ENCODE peak calls at places on chromosomes 1 and 21, in four cellular contexts. P is HCT116, C is A549, M is K562. G is an unnamed sample.

GRCh38 chr1:113617438-113618141 is 141.7 kb downstream of the PHTF1 start:
- DNase-seq in P (no peak), C (no peak), M (no peak), G (no peak)

GRCh38 chr1:244757091-244757939 is 78.1 kb upstream of the COX20 start:
- DNase-seq in P (no peak), C (no peak), M (no peak), G (no peak)

GRCh38 chr1:244322791-244323521 is 128.8 kb downstream of the ADSS2 start:
- DNase-seq in P (peak; percentile 85), C (peak; percentile 76), M (peak; percentile 72), G (peak; percentile 92)

GRCh38 chr21:37337831-37338230 is 28.7 kb upstream of the DYRK1A start:
- DNase-seq in P (no peak), C (no peak), M (no peak), G (no peak)

GRCh38 chr1:154379301-154379700 is 25.8 kb upstream of the IL6R start:
- DNase-seq in P (no peak), C (no peak), M (no peak), G (no peak)

GRCh38 chr1:56574794-56575193 is 4.6 kb downstream of the PLPP3 start:
- DNase-seq in P (no peak), C (no peak), M (no peak), G (no peak)

GRCh38 chr1:198837276-198838021 is 198.6 kb downstream of the PTPRC start:
- DNase-seq in P (no peak), C (no peak), M (no peak), G (no peak)

GRCh38 chr1:36406440-36406839 is 8.7 kb upstream of the LSM10 start:
- DNase-seq in P (no peak), C (no peak), M (no peak), G (no peak)

GRCh38 chr1:91763252-91763651 is 122.7 kb downstream of the TGFBR3 start:
- DNase-seq in P (no peak), C (no peak), M (peak; percentile 26), G (no peak)

GRCh38 chr1:178713270-178713669 is 11.8 kb upstream of the RALGPS2 start:
- DNase-seq in P (no peak), C (no peak), M (no peak), G (no peak)

GRCh38 chr21:23452384-23453083 is 2154.7 kb downstream of the MRPL39 start:
- DNase-seq in P (no peak), C (no peak), M (no peak), G (peak; percentile 13)

GRCh38 chr1:117592155-117592554 is 13.7 kb upstream of the TENT5C start:
- DNase-seq in P (no peak), C (no peak), M (no peak), G (no peak)

GRCh38 chr1:66380452-66381212 is 153.3 kb upstream of the SGIP1 start:
- DNase-seq in P (no peak), C (no peak), M (no peak), G (no peak)

GRCh38 chr1:68065766-68066165 is 15.3 kb upstream of the DIRAS3 start:
- DNase-seq in P (no peak), C (no peak), M (no peak), G (no peak)

GRCh38 chr1:226034482-226034881 is 28.0 kb upstream of the H3-3A start:
- DNase-seq in P (no peak), C (no peak), M (peak; percentile 45), G (no peak)

GRCh38 chr1:245788269-245788668 is 633.5 kb downstream of the KIF26B start:
- DNase-seq in P (no peak), C (no peak), M (no peak), G (peak; percentile 32)

GRCh38 chr1:29033829-29034466 is 89.8 kb downstream of the TMEM200B start:
- DNase-seq in P (peak; percentile 24), C (peak; percentile 38), M (peak; percentile 52), G (peak; percentile 30)

GRCh38 chr1:34286547-34286946 is 109.8 kb downstream of the C1orf94 start:
- DNase-seq in P (no peak), C (no peak), M (no peak), G (no peak)

GRCh38 chr21:37758997-37759396 is 157.3 kb downstream of the KCNJ6 start:
- DNase-seq in P (no peak), C (peak; percentile 23), M (peak; percentile 65), G (peak; percentile 2)

GRCh38 chr1:66108624-66109023 is 315.9 kb downstream of the PDE4B start:
- DNase-seq in P (no peak), C (no peak), M (no peak), G (no peak)

GRCh38 chr1:83901547-83902155 is 97.3 kb downstream of the TTLL7 start:
- DNase-seq in P (no peak), C (peak; percentile 14), M (peak; percentile 27), G (peak; percentile 97)

GRCh38 chr1:80841261-80841660 is 959.5 kb upstream of the ADGRL2 start:
- DNase-seq in P (no peak), C (no peak), M (no peak), G (no peak)

GRCh38 chr1:182869241-182869666 is 30.1 kb downstream of the DHX9 start:
- DNase-seq in P (no peak), C (no peak), M (peak; percentile 26), G (no peak)

GRCh38 chr1:69172003-69173000 is 395.4 kb upstream of the LRRC7 start:
- DNase-seq in P (no peak), C (no peak), M (no peak), G (no peak)

GRCh38 chr1:247487057-247487456 is 29.2 kb upstream of the OR2B11 start:
- DNase-seq in P (peak; percentile 26), C (peak; percentile 4), M (peak; percentile 57), G (peak; percentile 25)

GRCh38 chr1:29674625-29675326 is 438.5 kb downstream of the PTPRU start:
- DNase-seq in P (no peak), C (no peak), M (no peak), G (no peak)

GRCh38 chr1:153353226-153353947 is 4.3 kb upstream of the S100A9 start:
- DNase-seq in P (peak; percentile 8), C (peak; percentile 75), M (peak; percentile 69), G (no peak)

GRCh38 chr1:198929111-198929604 is 290.3 kb downstream of the PTPRC start:
- DNase-seq in P (no peak), C (no peak), M (no peak), G (no peak)

GRCh38 chr1:224042557-224043118 is 71.3 kb upstream of the FBXO28 start:
- DNase-seq in P (no peak), C (no peak), M (no peak), G (no peak)

DNA sequence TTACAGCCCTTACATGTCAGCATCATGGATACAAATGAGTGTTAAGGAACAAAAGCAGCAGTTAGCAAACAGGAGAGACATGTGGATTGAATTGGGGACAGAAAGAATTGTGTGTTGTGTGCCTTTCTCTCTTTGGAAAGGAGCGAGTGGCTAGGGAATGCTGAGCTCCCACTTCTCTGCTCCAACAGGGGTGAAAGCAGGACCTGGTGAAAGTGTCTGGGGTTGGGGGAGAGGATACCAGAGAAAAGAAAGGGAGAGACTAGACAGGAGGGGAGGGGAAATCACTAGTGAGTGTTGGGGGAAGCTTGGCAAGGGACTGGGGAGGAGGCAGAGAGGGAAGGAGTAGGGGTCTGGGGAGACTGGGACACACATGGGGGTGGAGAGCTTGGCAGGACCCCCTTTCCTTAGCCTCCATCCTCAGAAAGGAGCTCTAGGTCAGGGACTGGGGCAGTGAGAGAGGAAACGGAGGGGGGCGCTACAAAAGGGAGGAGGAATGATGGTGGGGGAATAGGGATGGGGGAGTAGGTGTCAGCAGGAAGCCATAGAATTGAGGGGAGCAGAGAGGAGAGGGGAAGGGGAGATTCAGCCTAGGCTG is 2.2 kb downstream of the KIRREL1 start:
- DNase-seq in P (no peak), C (no peak), M (no peak), G (no peak)
- H3K4me1 ChIP-seq in P (peaks cover 26% of the 10 kb centered on the region), C (peaks cover 55% of the 10 kb centered on the region), M (no peaks in the 10 kb centered on the region), G (peaks cover 67% of the 10 kb centered on the region)

GRCh38 chr21:33763573-33763881 is 121.2 kb downstream of the ITSN1 start:
- DNase-seq in P (no peak), C (no peak), M (no peak), G (no peak)

GRCh38 chr21:33755354-33755753 is 113.1 kb downstream of the ITSN1 start:
- DNase-seq in P (no peak), C (no peak), M (no peak), G (no peak)

GRCh38 chr21:33762798-33763572 is 120.7 kb downstream of the ITSN1 start:
- DNase-seq in P (no peak), C (no peak), M (no peak), G (no peak)

GRCh38 chr21:33761104-33762036 is 119.1 kb downstream of the ITSN1 start:
- DNase-seq in P (peak; percentile 66), C (peak; percentile 46), M (peak; percentile 72), G (peak; percentile 64)

DNA sequence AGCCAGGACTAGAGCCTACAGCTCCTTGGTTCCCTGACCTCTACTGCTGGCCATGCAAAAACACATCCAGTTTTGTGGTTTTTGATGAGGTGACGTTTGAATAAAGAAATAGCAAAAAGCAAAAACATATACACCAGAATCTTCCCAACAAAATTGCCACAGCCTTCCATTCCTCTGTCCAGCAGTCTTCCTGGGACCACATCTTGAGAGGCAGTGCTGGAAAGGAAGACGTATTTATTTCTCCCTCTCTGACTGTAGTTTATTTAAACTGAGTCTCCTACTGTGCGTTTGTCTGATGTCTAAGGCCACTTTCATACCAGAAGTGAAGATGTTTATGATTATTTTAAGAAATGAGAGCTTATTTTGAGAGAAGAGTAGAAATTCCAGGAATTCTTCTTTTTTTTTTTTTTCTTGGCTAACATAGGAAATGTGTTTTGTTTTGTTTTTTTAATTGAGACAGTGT is 118.4 kb downstream of the ITSN1 start:
- DNase-seq in P (no peak), C (no peak), M (no peak), G (no peak)
- TF ChIP-seq REST in P (no peak), C (no peak), M (no peak), G (no peak)

GRCh38 chr1:19165501-19165900 is 44.6 kb downstream of the UBR4 start:
- DNase-seq in P (no peak), C (no peak), M (no peak), G (no peak)

GRCh38 chr1:19163261-19163660 is 46.8 kb downstream of the UBR4 start:
- DNase-seq in P (no peak), C (no peak), M (no peak), G (no peak)

GRCh38 chr1:19164274-19165015 is 45.6 kb downstream of the UBR4 start:
- DNase-seq in P (no peak), C (no peak), M (no peak), G (no peak)

GRCh38 chr1:19167140-19167539 is 42.9 kb downstream of the UBR4 start:
- DNase-seq in P (no peak), C (no peak), M (no peak), G (no peak)

GRCh38 chr1:19166066-19166465 is 44.0 kb downstream of the UBR4 start:
- DNase-seq in P (no peak), C (no peak), M (no peak), G (no peak)
- H3K4me1 ChIP-seq in P (no peaks in the 10 kb centered on the region), C (peaks cover 3% of the 10 kb centered on the region), M (peaks cover 5% of the 10 kb centered on the region), G (no peaks in the 10 kb centered on the region)

GRCh38 chr1:175744833-175745232 is 1.4 kb upstream of the TNR start:
- DNase-seq in P (no peak), C (no peak), M (no peak), G (no peak)

DNA sequence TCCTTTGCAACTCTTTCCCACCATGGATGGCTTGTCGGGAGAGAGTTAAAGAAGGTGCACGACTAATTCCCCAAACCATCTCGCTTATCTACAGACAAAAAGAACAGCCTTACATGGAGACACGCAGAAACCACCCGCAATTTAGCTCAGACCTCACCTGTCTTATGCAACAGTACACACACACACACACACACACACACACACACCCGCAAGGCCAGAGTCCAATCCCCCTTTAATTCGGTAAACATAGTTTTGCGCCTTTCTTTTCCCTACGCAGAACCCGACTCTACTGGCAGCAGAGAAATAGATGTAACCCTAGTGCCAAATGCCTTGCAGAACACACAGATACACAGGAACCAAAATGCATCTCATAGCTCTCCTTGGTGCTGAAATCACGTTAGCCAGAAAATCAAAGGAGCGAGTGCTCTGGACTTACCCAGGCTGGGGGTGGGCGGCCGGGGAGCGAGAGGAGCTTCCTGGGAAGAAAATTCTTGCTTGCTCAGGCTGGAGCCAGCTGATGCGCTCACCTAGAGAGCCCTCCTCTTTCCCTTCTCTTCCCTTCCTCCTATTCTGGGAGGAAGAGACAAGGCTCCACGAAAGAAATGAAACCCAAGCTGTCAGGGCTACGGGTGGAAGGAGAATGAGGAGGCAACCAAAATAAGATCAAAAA is 470 bp downstream of the TNR start:
- DNase-seq in P (no peak), C (no peak), M (peak; percentile 19), G (no peak)
- TF ChIP-seq REST in P (peak; percentile 50), C (peak; percentile 86), M (peak; percentile 90), G (peak; percentile 76)